ENCODE peak calls at places on chromosomes 5 and 9, in four cellular contexts. One of them, this sample, is unnamed.

GRCh38 chr9:35635730-35636129 is 15.0 kb downstream of the SIT1 start:
- DNase-seq in A549: no peak
- DNase-seq in SK-N-SH: no peak
- DNase-seq in H1: no peak
- DNase-seq in this sample: no peak

GRCh38 chr9:79611091-79611614 is 39.4 kb downstream of the TLE4 start:
- DNase-seq in SK-N-SH: no peak
- DNase-seq in H1: no peak
- DNase-seq in A549: no peak
- DNase-seq in this sample: no peak

GRCh38 chr5:81553570-81554212 is 159.8 kb upstream of the ACOT12 start:
- DNase-seq in SK-N-SH: no peak
- DNase-seq in A549: no peak
- DNase-seq in H1: no peak
- DNase-seq in this sample: no peak

GRCh38 chr9:92728831-92729734 is 35.5 kb downstream of the BICD2 start:
- DNase-seq in SK-N-SH: peak; percentile 77
- DNase-seq in H1: no peak
- DNase-seq in A549: no peak
- DNase-seq in this sample: no peak

GRCh38 chr5:171570244-171570819 is 150.9 kb downstream of the FGF18 start:
- DNase-seq in H1: no peak
- DNase-seq in A549: no peak
- DNase-seq in SK-N-SH: no peak
- DNase-seq in this sample: no peak

GRCh38 chr9:122151267-122151828 is 8.2 kb downstream of the NDUFA8 start:
- DNase-seq in SK-N-SH: no peak
- DNase-seq in H1: no peak
- DNase-seq in A549: no peak
- DNase-seq in this sample: no peak

GRCh38 chr5:73940026-73940425 is 314.0 kb downstream of the ARHGEF28 start:
- DNase-seq in A549: no peak
- DNase-seq in H1: no peak
- DNase-seq in SK-N-SH: peak; percentile 22
- DNase-seq in this sample: no peak

GRCh38 chr5:5432020-5432707 is 9.7 kb downstream of the ICE1 start:
- DNase-seq in H1: no peak
- DNase-seq in SK-N-SH: no peak
- DNase-seq in A549: no peak
- DNase-seq in this sample: no peak

GRCh38 chr9:136409557-136410455 is 608 bp downstream of the ENTR1 start:
- DNase-seq in H1: no peak
- DNase-seq in A549: peak; percentile 24
- DNase-seq in SK-N-SH: peak; percentile 80
- DNase-seq in this sample: no peak

GRCh38 chr9:12916037-12916436 is 141.2 kb downstream of the LURAP1L start:
- DNase-seq in SK-N-SH: no peak
- DNase-seq in H1: peak; percentile 5
- DNase-seq in A549: no peak
- DNase-seq in this sample: no peak

GRCh38 chr5:137176126-137176525 is 323.0 kb downstream of the SPOCK1 start:
- DNase-seq in A549: no peak
- DNase-seq in H1: no peak
- DNase-seq in SK-N-SH: no peak
- DNase-seq in this sample: no peak

DNA sequence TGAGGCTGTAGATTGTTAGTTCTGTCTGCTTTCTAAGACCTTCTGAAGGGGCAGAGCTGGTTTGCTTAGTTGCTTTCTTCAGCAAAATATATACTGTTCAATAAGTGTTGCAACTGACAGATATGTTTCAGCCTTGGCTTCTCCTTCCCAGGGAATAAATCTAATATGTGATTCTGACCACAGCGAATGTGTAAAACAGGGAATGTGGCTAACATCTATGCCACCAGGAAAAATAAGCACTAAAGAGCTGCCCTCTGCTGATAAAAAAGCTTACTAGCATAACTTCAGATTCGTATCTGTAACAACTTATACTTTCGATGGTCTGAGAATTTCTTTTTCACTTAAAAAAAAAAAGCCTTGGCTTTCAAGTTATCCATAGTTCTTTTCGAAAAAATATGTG is 13.0 kb upstream of the OSMR start:
- DNase-seq in A549: no peak
- DNase-seq in H1: no peak
- DNase-seq in SK-N-SH: no peak
- DNase-seq in this sample: no peak
- TF ChIP-seq CHD2 in A549: no peak
- TF ChIP-seq CHD2 in H1: no peak
- TF ChIP-seq CHD2 in SK-N-SH: no peak
- TF ChIP-seq CHD2 in this sample: no peak

GRCh38 chr5:39674209-39675082 is 249.7 kb upstream of the DAB2 start:
- DNase-seq in H1: no peak
- DNase-seq in A549: no peak
- DNase-seq in SK-N-SH: no peak
- DNase-seq in this sample: no peak

GRCh38 chr5:39671421-39672110 is 246.8 kb upstream of the DAB2 start:
- DNase-seq in H1: no peak
- DNase-seq in A549: no peak
- DNase-seq in SK-N-SH: no peak
- DNase-seq in this sample: no peak

GRCh38 chr5:39668980-39669379 is 244.2 kb upstream of the DAB2 start:
- DNase-seq in H1: no peak
- DNase-seq in SK-N-SH: peak; percentile 17
- DNase-seq in A549: peak; percentile 6
- DNase-seq in this sample: no peak

GRCh38 chr5:39670955-39671354 is 246.2 kb upstream of the DAB2 start:
- DNase-seq in A549: no peak
- DNase-seq in H1: no peak
- DNase-seq in SK-N-SH: no peak
- DNase-seq in this sample: no peak

GRCh38 chr5:39670391-39670790 is 245.6 kb upstream of the DAB2 start:
- DNase-seq in A549: no peak
- DNase-seq in H1: no peak
- DNase-seq in SK-N-SH: no peak
- DNase-seq in this sample: no peak
- TF ChIP-seq CHD2 in A549: no peak
- TF ChIP-seq CHD2 in H1: no peak
- TF ChIP-seq CHD2 in SK-N-SH: no peak
- TF ChIP-seq CHD2 in this sample: no peak

GRCh38 chr5:157345067-157345466 is 79.1 kb downstream of the CYFIP2 start:
- DNase-seq in SK-N-SH: no peak
- DNase-seq in A549: no peak
- DNase-seq in H1: no peak
- DNase-seq in this sample: no peak

GRCh38 chr5:157345485-157345884 is 79.6 kb downstream of the CYFIP2 start:
- DNase-seq in SK-N-SH: peak; percentile 37
- DNase-seq in H1: no peak
- DNase-seq in A549: no peak
- DNase-seq in this sample: no peak

GRCh38 chr5:157347301-157348048 is 81.6 kb downstream of the CYFIP2 start:
- DNase-seq in H1: no peak
- DNase-seq in SK-N-SH: no peak
- DNase-seq in A549: no peak
- DNase-seq in this sample: no peak

GRCh38 chr5:157342822-157343402 is 77.0 kb downstream of the CYFIP2 start:
- DNase-seq in H1: no peak
- DNase-seq in A549: peak; percentile 56
- DNase-seq in SK-N-SH: peak; percentile 62
- DNase-seq in this sample: no peak

GRCh38 chr5:157343842-157344790 is 78.2 kb downstream of the CYFIP2 start:
- DNase-seq in A549: no peak
- DNase-seq in H1: no peak
- DNase-seq in SK-N-SH: no peak
- DNase-seq in this sample: no peak
- TF ChIP-seq CHD2 in A549: no peak
- TF ChIP-seq CHD2 in H1: no peak
- TF ChIP-seq CHD2 in SK-N-SH: no peak
- TF ChIP-seq CHD2 in this sample: no peak

DNA sequence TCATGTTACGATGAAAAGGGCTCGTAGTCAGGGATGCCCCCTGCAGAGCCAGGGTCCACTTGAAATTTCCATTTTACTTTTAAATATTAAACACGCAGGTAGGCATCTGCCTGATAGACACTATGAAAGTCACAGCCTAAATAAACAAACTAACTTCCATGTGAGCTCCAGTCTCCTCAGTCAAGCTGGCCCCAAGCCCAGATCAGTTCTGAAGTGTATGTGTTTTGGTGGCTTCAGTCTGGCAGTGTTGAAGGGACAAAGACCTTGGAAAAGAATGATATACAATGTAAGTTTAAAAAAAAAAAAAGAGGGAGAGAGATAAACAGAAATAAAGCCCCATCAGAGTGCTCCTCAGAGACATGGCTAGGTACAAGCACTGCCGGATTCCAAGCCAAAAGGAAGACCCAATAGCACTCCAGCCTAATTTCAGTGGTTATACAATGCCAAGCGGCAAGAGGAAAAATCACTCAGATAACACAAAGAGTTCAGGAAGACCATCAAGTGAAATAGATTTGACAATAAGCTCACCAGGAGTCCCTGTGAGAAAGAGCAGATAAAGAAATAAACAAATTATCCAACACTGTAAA is 181.0 kb downstream of the BNC2 start:
- DNase-seq in A549: peak; percentile 21
- DNase-seq in SK-N-SH: no peak
- DNase-seq in H1: no peak
- DNase-seq in this sample: no peak
- TF ChIP-seq CHD2 in A549: no peak
- TF ChIP-seq CHD2 in SK-N-SH: no peak
- TF ChIP-seq CHD2 in H1: no peak
- TF ChIP-seq CHD2 in this sample: no peak

GRCh38 chr9:127545196-127546124 is 66.6 kb upstream of the STXBP1 start:
- DNase-seq in H1: no peak
- DNase-seq in A549: peak; percentile 93
- DNase-seq in SK-N-SH: no peak
- DNase-seq in this sample: no peak
- TF ChIP-seq CHD2 in H1: no peak
- TF ChIP-seq CHD2 in A549: no peak
- TF ChIP-seq CHD2 in SK-N-SH: no peak
- TF ChIP-seq CHD2 in this sample: no peak

GRCh38 chr9:96565684-96566360 is 53.8 kb downstream of the CDC14B start:
- DNase-seq in SK-N-SH: no peak
- DNase-seq in A549: no peak
- DNase-seq in H1: no peak
- DNase-seq in this sample: no peak

GRCh38 chr9:96566401-96567202 is 53.0 kb downstream of the CDC14B start:
- DNase-seq in H1: peak; percentile 39
- DNase-seq in SK-N-SH: peak; percentile 89
- DNase-seq in A549: peak; percentile 77
- DNase-seq in this sample: no peak

GRCh38 chr9:96564217-96564616 is 55.4 kb downstream of the CDC14B start:
- DNase-seq in SK-N-SH: no peak
- DNase-seq in H1: no peak
- DNase-seq in A549: no peak
- DNase-seq in this sample: no peak

DNA sequence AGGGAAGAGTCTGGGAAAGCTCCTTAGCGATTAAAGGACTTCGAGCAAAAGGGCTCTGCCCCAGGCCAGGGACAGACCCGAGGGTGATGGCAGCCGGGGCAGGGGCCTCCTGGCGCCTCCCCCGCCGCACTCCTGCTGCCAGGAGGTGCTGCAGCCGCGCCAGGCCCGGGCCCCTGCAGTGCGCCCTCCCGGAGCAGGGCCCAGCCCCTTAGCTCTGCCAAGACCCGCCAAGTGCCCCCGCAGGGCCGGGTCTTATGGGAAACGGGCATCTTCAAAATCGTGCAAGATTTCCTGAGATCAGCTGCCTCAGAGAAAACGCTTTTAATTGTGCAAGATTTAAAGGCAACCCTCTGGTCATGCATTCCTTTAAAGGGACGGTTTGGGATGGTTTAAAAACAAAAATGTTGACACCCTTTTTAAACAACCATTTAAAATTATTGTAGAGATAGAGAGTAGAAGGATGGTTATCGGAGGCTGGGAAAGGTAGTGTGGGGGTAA is 52.4 kb downstream of the CDC14B start:
- DNase-seq in H1: peak; percentile 13
- DNase-seq in A549: no peak
- DNase-seq in SK-N-SH: peak; percentile 79
- DNase-seq in this sample: no peak
- TF ChIP-seq CHD2 in H1: no peak
- TF ChIP-seq CHD2 in A549: no peak
- TF ChIP-seq CHD2 in SK-N-SH: no peak
- TF ChIP-seq CHD2 in this sample: no peak

GRCh38 chr5:10286552-10287227 is 21.0 kb downstream of the CMBL start:
- DNase-seq in H1: no peak
- DNase-seq in A549: no peak
- DNase-seq in SK-N-SH: no peak
- DNase-seq in this sample: no peak

GRCh38 chr5:10289991-10290390 is 17.7 kb downstream of the CMBL start:
- DNase-seq in A549: no peak
- DNase-seq in SK-N-SH: no peak
- DNase-seq in H1: no peak
- DNase-seq in this sample: no peak

GRCh38 chr5:10289353-10289752 is 18.3 kb downstream of the CMBL start:
- DNase-seq in SK-N-SH: no peak
- DNase-seq in A549: no peak
- DNase-seq in H1: no peak
- DNase-seq in this sample: no peak

GRCh38 chr5:10291736-10292135 is 16.0 kb downstream of the CMBL start:
- DNase-seq in A549: no peak
- DNase-seq in H1: no peak
- DNase-seq in SK-N-SH: no peak
- DNase-seq in this sample: no peak

DNA sequence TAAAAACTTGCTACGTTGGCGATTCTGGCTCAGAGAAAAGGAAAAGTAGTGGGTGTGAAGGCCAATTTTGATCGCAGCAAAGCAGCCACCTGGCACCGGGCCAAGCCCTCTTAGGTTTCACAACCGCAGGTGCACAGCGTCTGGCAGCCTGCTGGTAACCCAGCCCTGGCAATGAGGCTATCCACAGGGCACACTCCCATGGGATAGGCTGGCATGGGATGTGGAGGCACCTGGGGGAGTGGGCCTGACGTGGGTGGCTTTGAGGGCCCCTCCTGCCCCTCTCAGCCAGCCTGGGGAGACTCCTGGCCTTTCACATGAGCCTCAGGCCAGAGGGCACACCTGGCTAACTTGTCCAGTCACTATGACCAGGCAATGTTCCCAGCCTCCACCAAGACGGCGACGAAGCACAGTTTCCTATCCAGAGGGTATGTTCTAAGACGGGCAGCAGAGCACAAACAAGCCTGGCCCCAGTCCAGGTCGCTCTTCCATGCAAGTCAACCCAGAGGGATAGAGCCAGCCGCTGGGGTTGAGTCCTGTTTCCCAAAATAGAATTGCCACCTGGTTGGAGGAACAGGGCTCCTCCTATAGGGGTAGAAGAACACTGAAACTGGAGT is 19.0 kb downstream of the CMBL start:
- DNase-seq in H1: no peak
- DNase-seq in SK-N-SH: no peak
- DNase-seq in A549: no peak
- DNase-seq in this sample: no peak
- TF ChIP-seq CHD2 in H1: no peak
- TF ChIP-seq CHD2 in SK-N-SH: no peak
- TF ChIP-seq CHD2 in A549: no peak
- TF ChIP-seq CHD2 in this sample: no peak